ENCODE peak calls at places on chromosomes 13 and 19, in six cellular contexts. G is esophagus muscularis mucosa; Q is T-helper 22 cell; K is CD8-positive, alpha-beta memory T cell; W is GM12865; I is NCI-H69. U is an unnamed sample.

GRCh38 chr13:99383946-99384345 is 76.7 kb upstream of the GPR183 start:
- DNase-seq in W (no peak), I (no peak), K (no peak), Q (no peak), G (no peak), U (no peak)

GRCh38 chr19:31451686-31452325 is 102.6 kb upstream of the TSHZ3 start:
- DNase-seq in Q (no peak), W (no peak), G (no peak), K (no peak), I (no peak), U (no peak)

GRCh38 chr19:8459520-8460260 is 14.9 kb downstream of the HNRNPM start:
- DNase-seq in G (no peak), K (no peak), I (no peak), W (no peak), Q (no peak), U (no peak)

GRCh38 chr13:33560722-33561121 is 257.2 kb upstream of the RFC3 start:
- DNase-seq in Q (no peak), G (no peak), I (no peak), W (no peak), K (no peak), U (no peak)

GRCh38 chr19:5403968-5404640 is 51.1 kb upstream of the ZNRF4 start:
- DNase-seq in G (no peak), Q (no peak), K (no peak), I (no peak), W (peak), U (peak)

GRCh38 chr13:98879127-98879520 is 98.7 kb downstream of the DOCK9 start:
- DNase-seq in K (no peak), G (no peak), I (peak), W (no peak), Q (no peak), U (no peak)

GRCh38 chr13:76820759-76821158 is 65.4 kb downstream of the KCTD12 start:
- DNase-seq in Q (no peak), W (no peak), K (no peak), G (no peak), I (no peak), U (peak)

GRCh38 chr13:34224877-34225276 is 406.9 kb downstream of the RFC3 start:
- DNase-seq in K (no peak), Q (no peak), G (no peak), I (no peak), W (no peak), U (no peak)

GRCh38 chr19:51156710-51157109 is 14.6 kb downstream of the SIGLEC7 start:
- DNase-seq in G (no peak), W (no peak), K (no peak), Q (no peak), I (no peak), U (no peak)

GRCh38 chr19:55563261-55563690 is 17.4 kb downstream of the ZNF579 start:
- DNase-seq in Q (no peak), G (no peak), K (no peak), I (peak), W (no peak), U (peak)

GRCh38 chr13:28609936-28610335 is 49.0 kb upstream of the POMP start:
- DNase-seq in I (no peak), Q (no peak), K (no peak), G (no peak), W (no peak), U (no peak)